ENCODE peak calls at places on chromosome 18, in six cellular contexts. U is cardiac muscle cell, S is AG04450, C is cardiac fibroblast, D is adrenal gland, N is HFF-Myc. V is an unnamed sample.

GRCh38 chr18:45243347-45244095 is 371.8 kb upstream of the SLC14A2 start:
- DNase-seq in U (no peak), S (no peak), C (no peak), D (no peak), N (no peak), V (no peak)

GRCh38 chr18:46718501-46719341 is 38.1 kb downstream of the ST8SIA5 start:
- DNase-seq in U (peak; percentile 22), S (no peak), C (peak; percentile 27), D (no peak), N (peak; percentile 89), V (no peak)

GRCh38 chr18:51721388-51721787 is 523.9 kb upstream of the MEX3C start:
- DNase-seq in U (no peak), S (no peak), C (no peak), D (peak; percentile 56), N (no peak), V (no peak)

GRCh38 chr18:73456643-73457042 is 588.9 kb upstream of the NETO1 start:
- DNase-seq in U (no peak), S (no peak), C (no peak), D (no peak), N (no peak), V (no peak)

GRCh38 chr18:56447972-56448371 is 190.4 kb downstream of the TXNL1 start:
- DNase-seq in U (peak; percentile 10), S (no peak), C (no peak), D (no peak), N (no peak), V (no peak)

GRCh38 chr18:26574958-26575864 is 26.9 kb upstream of the KCTD1 start:
- DNase-seq in U (peak; percentile 68), S (no peak), C (peak; percentile 55), D (peak; percentile 66), N (peak; percentile 3), V (peak; percentile 73)

GRCh38 chr18:67672142-67672541 is 155.6 kb upstream of the DSEL start:
- DNase-seq in U (peak; percentile 23), S (no peak), C (peak; percentile 59), D (no peak), N (no peak), V (no peak)

GRCh38 chr18:28018361-28018760 is 158.6 kb downstream of the CDH2 start:
- DNase-seq in U (no peak), S (no peak), C (no peak), D (no peak), N (no peak), V (no peak)

GRCh38 chr18:14999085-14999975 is 251.4 kb downstream of the ANKRD30B start:
- DNase-seq in U (no peak), S (no peak), C (no peak), D (no peak), N (no peak), V (no peak)

GRCh38 chr18:10401489-10401888 is 52.9 kb upstream of the APCDD1 start:
- DNase-seq in U (no peak), S (no peak), C (no peak), D (no peak), N (no peak), V (no peak)

GRCh38 chr18:58505181-58505580 is 123.7 kb downstream of the ALPK2 start:
- DNase-seq in U (no peak), S (no peak), C (no peak), D (no peak), N (no peak), V (no peak)

GRCh38 chr18:40866013-40866644 is 1088.9 kb upstream of the PIK3C3 start:
- DNase-seq in U (no peak), S (no peak), C (peak; percentile 48), D (no peak), N (peak; percentile 45), V (no peak)

GRCh38 chr18:70421471-70421870 is 132.6 kb downstream of the SOCS6 start:
- DNase-seq in U (no peak), S (no peak), C (peak; percentile 71), D (no peak), N (no peak), V (no peak)

GRCh38 chr18:44896817-44897216 is 216.1 kb downstream of the SETBP1 start:
- DNase-seq in U (no peak), S (no peak), C (no peak), D (no peak), N (no peak), V (peak; percentile 76)

GRCh38 chr18:76875390-76876330 is 53.3 kb downstream of the ZNF236 start:
- DNase-seq in U (peak; percentile 55), S (no peak), C (peak; percentile 57), D (peak; percentile 73), N (no peak), V (peak; percentile 64)

GRCh38 chr18:21056545-21056944 is 55.1 kb downstream of the ROCK1 start:
- DNase-seq in U (no peak), S (no peak), C (no peak), D (no peak), N (no peak), V (no peak)

GRCh38 chr18:46161721-46162421 is 57.7 kb downstream of the HAUS1 start:
- DNase-seq in U (no peak), S (no peak), C (no peak), D (no peak), N (no peak), V (no peak)

GRCh38 chr18:27599202-27599829 is 414.2 kb upstream of the CHST9 start:
- DNase-seq in U (peak; percentile 62), S (no peak), C (peak; percentile 61), D (peak; percentile 75), N (peak; percentile 21), V (no peak)

GRCh38 chr18:21484851-21485636 is 115.5 kb downstream of the ESCO1 start:
- DNase-seq in U (peak; percentile 22), S (no peak), C (peak; percentile 34), D (no peak), N (no peak), V (no peak)

DNA sequence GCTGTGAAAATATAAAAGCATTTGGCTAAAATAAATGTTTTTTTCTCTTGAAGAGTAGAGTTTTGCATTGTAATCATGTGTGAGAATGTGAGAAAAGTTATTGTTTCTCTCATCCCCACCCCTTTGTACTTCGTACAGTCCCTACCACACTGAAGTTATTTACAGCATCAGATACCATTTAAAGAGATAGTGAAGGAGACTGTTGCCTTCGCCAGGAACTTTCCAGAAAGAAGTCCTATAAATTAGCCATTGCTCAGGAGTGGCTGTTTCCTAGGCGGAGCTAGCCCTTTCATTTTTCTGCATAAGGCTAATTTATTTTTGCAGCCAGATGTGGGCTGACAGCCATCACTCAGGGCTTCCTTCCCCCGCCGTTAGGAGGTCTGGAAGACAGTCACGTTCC is 16.9 kb downstream of the TSHZ1 start:
- DNase-seq in U (peak; percentile 23), S (no peak), C (no peak), D (no peak), N (no peak), V (no peak)
- H3K4me3 ChIP-seq in U (no peak overlapping the region), S (no peak overlapping the region), C (no peak overlapping the region), D (no peak overlapping the region), N (no peak overlapping the region), V (no peak overlapping the region)

GRCh38 chr18:13930964-13931363 is 15.6 kb upstream of the MC2R start:
- DNase-seq in U (no peak), S (no peak), C (no peak), D (no peak), N (no peak), V (no peak)

GRCh38 chr18:13932285-13933025 is 17.1 kb upstream of the MC2R start:
- DNase-seq in U (no peak), S (no peak), C (no peak), D (no peak), N (no peak), V (no peak)

GRCh38 chr18:13934058-13934457 is 18.7 kb upstream of the MC2R start:
- DNase-seq in U (no peak), S (no peak), C (no peak), D (no peak), N (no peak), V (no peak)

GRCh38 chr18:13940326-13940725 is 25.0 kb upstream of the MC2R start:
- DNase-seq in U (no peak), S (no peak), C (no peak), D (no peak), N (no peak), V (no peak)

GRCh38 chr18:13934676-13935075 is 19.3 kb upstream of the MC2R start:
- DNase-seq in U (no peak), S (no peak), C (no peak), D (no peak), N (no peak), V (no peak)
- H3K4me3 ChIP-seq in U (no peak overlapping the region), S (no peak overlapping the region), C (no peak overlapping the region), D (no peak overlapping the region), N (no peak overlapping the region), V (no peak overlapping the region)

DNA sequence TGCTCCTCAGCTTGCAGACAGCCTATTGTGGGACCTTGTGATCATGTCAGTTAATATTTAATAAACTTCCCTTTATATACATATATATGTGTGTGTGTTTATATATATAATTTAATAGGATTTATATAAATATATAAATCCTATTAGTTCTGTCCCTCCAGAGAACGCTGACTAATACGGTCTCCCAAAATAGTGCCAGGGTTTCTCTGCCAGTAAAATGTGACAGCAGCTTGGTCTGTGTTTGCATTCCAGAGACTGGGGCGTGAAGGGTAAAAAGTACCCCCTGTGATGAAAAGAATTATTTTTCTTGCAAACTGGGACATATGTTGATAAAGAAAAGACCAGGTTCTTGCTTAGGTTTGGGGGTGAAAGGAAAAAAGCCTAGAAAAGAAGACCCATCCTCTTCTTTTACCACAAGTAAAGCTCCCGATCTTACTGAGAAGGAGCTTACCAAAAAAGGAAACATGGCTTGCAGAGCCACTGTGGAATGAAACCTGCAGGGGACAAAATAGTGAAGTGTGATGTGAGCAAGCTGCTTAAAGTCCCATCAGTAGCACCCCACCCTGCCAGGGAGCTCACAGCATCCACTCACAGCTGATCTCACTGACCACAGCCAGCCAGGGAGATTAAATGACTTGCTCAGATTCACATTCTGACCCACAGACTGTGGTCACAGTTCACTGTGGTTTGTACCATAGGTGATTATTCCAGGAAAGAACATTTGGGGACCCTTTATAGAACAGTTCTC is 110.9 kb upstream of the RMP24 start:
- DNase-seq in U (peak; percentile 13), S (no peak), C (peak; percentile 7), D (no peak), N (no peak), V (no peak)
- H3K4me3 ChIP-seq in U (no peak overlapping the region), S (no peak overlapping the region), C (no peak overlapping the region), D (no peak overlapping the region), N (no peak overlapping the region), V (no peak overlapping the region)

DNA sequence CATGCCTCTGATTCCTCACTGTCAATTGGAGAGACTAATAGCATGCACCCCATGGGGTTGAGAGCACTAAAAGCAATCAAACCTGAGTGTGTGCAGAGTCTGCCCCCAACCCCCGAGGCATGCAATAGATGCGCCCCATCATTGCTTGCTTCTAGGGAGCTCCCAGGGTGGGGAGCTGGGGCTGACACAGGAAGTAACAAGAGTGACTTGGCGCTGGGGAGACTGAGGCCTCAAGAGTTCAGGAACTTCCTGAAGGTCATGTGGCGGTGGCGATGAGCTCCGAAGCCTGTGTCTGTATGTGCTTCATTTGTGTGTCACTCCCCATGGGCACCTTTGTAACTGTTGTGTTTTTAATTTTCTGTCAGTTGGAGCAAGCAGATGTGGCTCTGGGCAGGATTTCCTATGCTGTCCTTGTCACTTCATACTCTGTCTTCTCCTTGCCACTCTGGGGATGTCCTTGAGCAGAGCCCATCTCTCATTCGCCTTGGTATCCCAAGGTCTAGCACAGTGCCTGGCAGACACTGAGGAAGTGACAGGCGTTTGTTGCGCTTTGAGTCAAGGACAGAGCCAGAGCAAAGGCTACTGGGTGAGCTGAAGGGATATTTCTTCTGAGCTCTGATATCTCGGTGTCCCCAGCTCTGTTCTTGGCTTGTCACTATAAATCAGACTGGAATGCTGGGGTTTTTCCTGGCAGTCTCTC is 61.4 kb downstream of the CTIF start:
- DNase-seq in U (no peak), S (no peak), C (no peak), D (peak; percentile 84), N (no peak), V (no peak)
- H3K4me3 ChIP-seq in U (no peak overlapping the region), S (no peak overlapping the region), C (no peak overlapping the region), D (no peak overlapping the region), N (no peak overlapping the region), V (no peak overlapping the region)

GRCh38 chr18:63980027-63980426 is 10.1 kb downstream of the SERPINB8 start:
- DNase-seq in U (no peak), S (no peak), C (no peak), D (no peak), N (no peak), V (no peak)
- H3K4me3 ChIP-seq in U (no peak overlapping the region), S (peak overlapping the region; percentile 48), C (no peak overlapping the region), D (no peak overlapping the region), N (no peak overlapping the region), V (peak overlapping the region; percentile 12)